ENCODE peak calls at places on chromosomes 3 and 15, in five cellular contexts. F is HepG2, O is GM12878, E is SK-N-SH, J is A549. C is an unnamed sample.
A peak's percentile ranks its signal among the peaks of the same experiment; 100 is the strongest.

GRCh38 chr15:35479423-35479822 is 66.5 kb downstream of the DPH6 start:
- DNase-seq in O (no peak), J (no peak), E (no peak), F (no peak), C (no peak)

GRCh38 chr15:83973816-83974215 is 261.8 kb upstream of the GOLGA6L4 start:
- DNase-seq in J (peak; percentile 12), O (no peak), E (peak; percentile 20), F (peak; percentile 2), C (peak; percentile 4)

GRCh38 chr3:71262368-71263265 is 320.9 kb downstream of the FOXP1 start:
- DNase-seq in O (no peak), J (no peak), E (no peak), F (peak; percentile 42), C (no peak)

GRCh38 chr15:81547517-81548132 is 173.6 kb upstream of the TMC3 start:
- DNase-seq in J (no peak), O (no peak), F (no peak), E (no peak), C (no peak)

GRCh38 chr3:173945801-173946200 is 548.3 kb downstream of the NLGN1 start:
- DNase-seq in E (no peak), J (no peak), F (no peak), O (no peak), C (no peak)

GRCh38 chr3:178445139-178445538 is 91.1 kb upstream of the KCNMB2 start:
- DNase-seq in J (no peak), E (no peak), F (no peak), O (no peak), C (no peak)

GRCh38 chr3:58432905-58433304 is 727 bp downstream of the PDHB start:
- DNase-seq in J (no peak), E (no peak), O (no peak), F (no peak), C (no peak)

GRCh38 chr3:41102053-41102556 is 97.2 kb upstream of the CTNNB1 start:
- DNase-seq in J (peak; percentile 5), O (no peak), F (peak; percentile 74), E (no peak), C (no peak)

GRCh38 chr3:194824676-194825075 is 139.0 kb downstream of the FAM43A start:
- DNase-seq in F (no peak), J (no peak), O (no peak), E (no peak), C (no peak)

GRCh38 chr15:79960502-79961217 is 10.3 kb downstream of the BCL2A1 start:
- DNase-seq in E (no peak), F (peak; percentile 45), O (no peak), J (no peak), C (no peak)

GRCh38 chr15:70512772-70513362 is 250.5 kb downstream of the UACA start:
- DNase-seq in J (peak; percentile 67), O (no peak), F (peak; percentile 47), E (peak; percentile 70), C (no peak)

GRCh38 chr15:68634531-68634930 is 55.7 kb downstream of the CORO2B start:
- DNase-seq in O (no peak), E (no peak), J (no peak), F (no peak), C (no peak)

GRCh38 chr3:111566844-111567243 is 24.8 kb downstream of the CD96 start:
- DNase-seq in E (no peak), J (no peak), F (no peak), O (no peak), C (no peak)

GRCh38 chr15:29471757-29472156 is 202.1 kb upstream of the NSMCE3 start:
- DNase-seq in J (no peak), O (no peak), E (no peak), F (no peak), C (no peak)

GRCh38 chr3:29226709-29227108 is 54.2 kb upstream of the RBMS3 start:
- DNase-seq in J (no peak), F (no peak), O (no peak), E (no peak), C (no peak)

GRCh38 chr15:98954411-98954810 is 53.2 kb downstream of the PGPEP1L start:
- DNase-seq in J (no peak), E (peak; percentile 72), O (peak; percentile 24), F (no peak), C (no peak)

GRCh38 chr3:64548200-64548889 is 139.5 kb downstream of the ADAMTS9 start:
- DNase-seq in E (no peak), O (no peak), J (no peak), F (no peak), C (no peak)

GRCh38 chr3:42653560-42654330 is at the start of gene ZBTB47:
- DNase-seq in F (no peak), O (no peak), E (no peak), J (no peak), C (no peak)

GRCh38 chr15:35252351-35252865 is 167.3 kb upstream of the NANOGP8 start:
- DNase-seq in O (no peak), E (peak; percentile 19), J (no peak), F (no peak), C (no peak)

GRCh38 chr3:124887177-124887995 is at the start of gene ITGB5:
- DNase-seq in J (peak; percentile 53), E (peak; percentile 90), F (peak; percentile 61), O (no peak), C (no peak)

GRCh38 chr3:46334911-46335478 is 18.9 kb upstream of the CCR2 start:
- DNase-seq in E (no peak), O (no peak), F (no peak), J (no peak), C (no peak)

GRCh38 chr3:133383175-133383574 is 16.7 kb upstream of the BFSP2 start:
- DNase-seq in J (no peak), O (no peak), F (no peak), E (no peak), C (no peak)

GRCh38 chr3:197019535-197019934 is 10.1 kb downstream of the MELTF start:
- DNase-seq in J (no peak), F (no peak), O (no peak), E (no peak), C (no peak)

GRCh38 chr3:158679547-158680000 is 7.1 kb upstream of the LXN start:
- DNase-seq in E (no peak), J (no peak), O (no peak), F (no peak), C (no peak)

GRCh38 chr15:70354260-70354894 is 256.7 kb upstream of the TLE3 start:
- DNase-seq in J (no peak), E (no peak), F (no peak), O (no peak), C (no peak)

GRCh38 chr3:37902674-37903073 is 41.0 kb downstream of the CTDSPL start:
- DNase-seq in F (no peak), J (no peak), O (no peak), E (no peak), C (no peak)

GRCh38 chr15:100190675-100191074 is 151.1 kb downstream of the ADAMTS17 start:
- DNase-seq in J (no peak), F (no peak), O (no peak), E (no peak), C (no peak)

GRCh38 chr15:74365619-74366445 is 1.6 kb downstream of the CYP11A1 start:
- DNase-seq in O (no peak), J (no peak), F (peak; percentile 25), E (no peak), C (no peak)

GRCh38 chr3:54891540-54891897 is 36.3 kb downstream of the LRTM1 start:
- DNase-seq in E (peak; percentile 39), F (peak; percentile 42), O (no peak), J (peak; percentile 85), C (peak; percentile 32)

GRCh38 chr3:123449986-123450474 is 1.1 kb upstream of the ADCY5 start:
- DNase-seq in F (no peak), J (peak; percentile 31), O (no peak), E (peak; percentile 79), C (no peak)

GRCh38 chr3:40309925-40310635 is 573 bp downstream of the EIF1B start:
- DNase-seq in F (peak; percentile 35), O (no peak), E (peak; percentile 80), J (no peak), C (no peak)

GRCh38 chr3:184323696-184324095 is 9.3 kb downstream of the EIF4G1 start:
- DNase-seq in F (no peak), J (no peak), O (no peak), E (no peak), C (no peak)
- H3K27ac ChIP-seq in F (no peak overlapping the region), J (no peak overlapping the region), O (no peak overlapping the region), E (no peak overlapping the region), C (no peak overlapping the region)

GRCh38 chr3:149471991-149472390 is 2.5 kb upstream of the TM4SF4 start:
- DNase-seq in F (no peak), E (no peak), O (no peak), J (no peak), C (no peak)
- TF ChIP-seq REST in F (no peak), E (no peak), O (no peak), J (no peak), C (no peak)

GRCh38 chr3:69352305-69353087 is 33.4 kb downstream of the FRMD4B start:
- DNase-seq in F (no peak), O (no peak), J (no peak), E (no peak), C (no peak)
- H3K9me3 ChIP-seq in F (no peaks in the 10 kb centered on the region), O (no peaks in the 10 kb centered on the region), J (no peaks in the 10 kb centered on the region), E (no peaks in the 10 kb centered on the region), C (no peaks in the 10 kb centered on the region)

GRCh38 chr3:186220886-186221285 is 112.0 kb upstream of the ETV5 start:
- DNase-seq in E (no peak), O (no peak), J (no peak), F (no peak), C (no peak)

GRCh38 chr3:186219211-186219638 is 110.3 kb upstream of the ETV5 start:
- DNase-seq in J (no peak), O (no peak), F (no peak), E (no peak), C (no peak)

GRCh38 chr3:186224211-186224610 is 115.3 kb upstream of the ETV5 start:
- DNase-seq in E (no peak), J (no peak), F (no peak), O (no peak), C (no peak)

GRCh38 chr3:186220365-186220764 is 111.5 kb upstream of the ETV5 start:
- DNase-seq in O (no peak), J (no peak), F (no peak), E (no peak), C (no peak)

GRCh38 chr3:186221733-186222378 is 113.0 kb upstream of the ETV5 start:
- DNase-seq in J (no peak), E (no peak), O (no peak), F (no peak), C (no peak)
- H3K27ac ChIP-seq in J (no peak overlapping the region), E (no peak overlapping the region), O (no peak overlapping the region), F (no peak overlapping the region), C (no peak overlapping the region)

DNA sequence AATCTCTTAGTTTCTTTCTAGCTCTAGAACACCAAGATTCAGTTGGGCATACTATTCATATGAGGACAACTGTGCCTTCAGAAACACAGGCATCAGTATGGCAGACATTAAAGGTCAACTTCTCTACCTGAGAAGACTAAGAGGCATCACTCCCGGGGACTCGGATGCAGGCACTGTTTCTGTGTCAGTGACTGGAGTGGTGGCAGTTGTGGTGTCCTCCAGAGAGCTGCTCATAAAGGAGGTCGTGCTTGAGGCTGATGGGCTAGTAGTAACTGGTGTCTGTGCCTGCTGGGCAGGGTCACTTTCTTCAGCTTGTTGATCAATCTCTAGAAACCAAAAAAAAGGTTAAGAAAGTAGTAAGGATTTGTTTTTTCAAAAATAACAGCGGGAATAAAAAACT is 75.2 kb downstream of the FBXL22 start:
- DNase-seq in J (no peak), F (no peak), O (no peak), E (no peak), C (no peak)
- TF ChIP-seq REST in J (no peak), F (no peak), O (no peak), E (no peak), C (no peak)

C was measured in Panc1.